ENCODE peak calls at places on chromosomes 2 and 18, in four cellular contexts. D is adrenal gland, L is neural progenitor cell, H is BE2C. Q is an unnamed sample.

GRCh38 chr2:144938308-144938709 is 418.4 kb upstream of the ZEB2 start:
- DNase-seq in D (no peak), L (no peak), H (no peak), Q (no peak)

GRCh38 chr2:238162516-238163441 is 4.0 kb downstream of the ERFE start:
- DNase-seq in D (no peak), L (no peak), H (no peak), Q (no peak)

GRCh38 chr18:56891116-56891515 is 240.0 kb downstream of the WDR7 start:
- DNase-seq in D (no peak), L (no peak), H (no peak), Q (no peak)

GRCh38 chr2:134198006-134198634 is 55.8 kb upstream of the MGAT5 start:
- DNase-seq in D (no peak), L (no peak), H (no peak), Q (no peak)

GRCh38 chr2:180370476-180371205 is 363.5 kb upstream of the CWC22 start:
- DNase-seq in D (no peak), L (no peak), H (no peak), Q (no peak)

GRCh38 chr2:44598731-44599529 is 237.2 kb downstream of the CAMKMT start:
- DNase-seq in D (no peak), L (no peak), H (no peak), Q (no peak)

GRCh38 chr18:74353169-74353775 is 37.6 kb downstream of the C18orf63 start:
- DNase-seq in D (peak; percentile 65), L (peak; percentile 76), H (peak; percentile 44), Q (peak; percentile 54)

GRCh38 chr2:162710282-162710891 is 128.2 kb downstream of the KCNH7 start:
- DNase-seq in D (no peak), L (no peak), H (no peak), Q (peak; percentile 22)

GRCh38 chr18:46402396-46402795 is 254.6 kb downstream of the LOXHD1 start:
- DNase-seq in D (no peak), L (no peak), H (no peak), Q (no peak)

GRCh38 chr2:218229851-218230250 is 12.9 kb downstream of the ARPC2 start:
- DNase-seq in D (no peak), L (no peak), H (no peak), Q (no peak)

GRCh38 chr2:41728757-41729338 is 319.0 kb upstream of the PKDCC start:
- DNase-seq in D (no peak), L (no peak), H (no peak), Q (no peak)

GRCh38 chr2:81087646-81088045 is 783.1 kb upstream of the LRRTM1 start:
- DNase-seq in D (no peak), L (no peak), H (no peak), Q (no peak)

GRCh38 chr2:176643711-176644110 is 374.5 kb downstream of the MTX2 start:
- DNase-seq in D (peak; percentile 79), L (no peak), H (peak; percentile 58), Q (no peak)

GRCh38 chr2:64750001-64750816 is 96.5 kb upstream of the SERTAD2 start:
- DNase-seq in D (peak; percentile 70), L (peak; percentile 52), H (peak; percentile 25), Q (peak; percentile 52)

GRCh38 chr2:197158591-197159550 is 151.7 kb downstream of the ANKRD44 start:
- DNase-seq in D (no peak), L (no peak), H (no peak), Q (no peak)

GRCh38 chr18:13414542-13414941 is 196.0 kb downstream of the LDLRAD4 start:
- DNase-seq in D (no peak), L (no peak), H (no peak), Q (no peak)

GRCh38 chr18:36485772-36486171 is 188.3 kb downstream of the FHOD3 start:
- DNase-seq in D (no peak), L (no peak), H (no peak), Q (no peak)

GRCh38 chr2:23760746-23761145 is 166.2 kb downstream of the ATAD2B start:
- DNase-seq in D (no peak), L (no peak), H (no peak), Q (no peak)

GRCh38 chr2:75068546-75068945 is 110.1 kb downstream of the POLE4 start:
- DNase-seq in D (no peak), L (no peak), H (no peak), Q (no peak)

GRCh38 chr2:238158807-238159539 is at the start of gene ERFE:
- DNase-seq in D (no peak), L (peak; percentile 88), H (peak; percentile 72), Q (peak; percentile 81)

DNA sequence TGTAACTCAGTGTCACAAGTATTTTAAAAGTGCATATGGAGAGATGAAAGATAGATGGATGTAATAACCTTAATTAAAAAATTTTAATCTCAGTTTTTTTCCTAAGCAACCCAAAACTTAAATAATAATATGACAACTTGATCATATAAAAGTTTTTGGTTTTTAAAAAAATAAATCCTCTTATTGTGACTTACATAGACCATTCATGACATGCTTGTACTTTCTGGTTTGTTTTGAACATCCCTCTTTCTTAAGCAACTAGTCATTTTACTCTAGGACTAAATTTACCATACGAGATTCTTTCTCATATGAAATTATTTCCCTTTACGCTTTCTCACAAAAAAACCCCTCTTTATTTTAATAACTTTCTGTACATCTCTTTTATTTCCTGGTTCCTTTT is 6.5 kb upstream of the PLA2R1 start:
- DNase-seq in D (no peak), L (no peak), H (no peak), Q (no peak)
- H3K9me3 ChIP-seq in D (no peaks in the 10 kb centered on the region), L (peaks cover 25% of the 10 kb centered on the region), H (no peaks in the 10 kb centered on the region), Q (no peaks in the 10 kb centered on the region)

GRCh38 chr2:184923751-184924150 is 325.4 kb downstream of the ZNF804A start:
- DNase-seq in D (no peak), L (no peak), H (no peak), Q (no peak)

GRCh38 chr2:184921676-184922075 is 323.3 kb downstream of the ZNF804A start:
- DNase-seq in D (no peak), L (no peak), H (peak; percentile 12), Q (no peak)

GRCh38 chr2:184927040-184927439 is 328.7 kb downstream of the ZNF804A start:
- DNase-seq in D (no peak), L (no peak), H (peak; percentile 8), Q (no peak)
- H3K9me3 ChIP-seq in D (no peaks in the 10 kb centered on the region), L (no peaks in the 10 kb centered on the region), H (no peaks in the 10 kb centered on the region), Q (no peaks in the 10 kb centered on the region)

GRCh38 chr2:123040506-123040905 is 984.6 kb upstream of the CNTNAP5 start:
- DNase-seq in D (no peak), L (no peak), H (no peak), Q (no peak)
- H3K9me3 ChIP-seq in D (no peaks in the 10 kb centered on the region), L (no peaks in the 10 kb centered on the region), H (no peaks in the 10 kb centered on the region), Q (no peaks in the 10 kb centered on the region)

DNA sequence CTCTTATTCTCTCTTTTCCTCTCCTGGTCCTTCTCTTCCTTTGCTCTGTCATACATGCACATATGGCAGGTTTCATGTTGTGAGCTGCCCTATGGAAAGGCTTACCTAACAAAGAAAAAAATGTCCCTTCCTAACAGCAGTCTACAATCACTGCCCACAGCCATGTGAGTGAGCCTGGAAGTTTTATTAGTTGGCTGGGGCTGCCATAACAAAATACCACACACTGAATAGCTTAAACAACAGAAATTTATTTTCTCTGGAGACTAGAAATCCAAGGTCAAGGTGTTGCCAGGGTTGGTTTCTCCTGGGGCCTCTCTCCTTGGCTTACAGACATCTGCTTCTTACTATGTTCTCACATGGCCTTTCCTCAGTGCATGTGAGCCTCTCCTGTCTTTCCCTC is 142.1 kb downstream of the TRIB2 start:
- DNase-seq in D (no peak), L (no peak), H (no peak), Q (no peak)
- H3K9me3 ChIP-seq in D (no peaks in the 10 kb centered on the region), L (no peaks in the 10 kb centered on the region), H (peaks cover 6% of the 10 kb centered on the region), Q (peaks cover 2% of the 10 kb centered on the region)

DNA sequence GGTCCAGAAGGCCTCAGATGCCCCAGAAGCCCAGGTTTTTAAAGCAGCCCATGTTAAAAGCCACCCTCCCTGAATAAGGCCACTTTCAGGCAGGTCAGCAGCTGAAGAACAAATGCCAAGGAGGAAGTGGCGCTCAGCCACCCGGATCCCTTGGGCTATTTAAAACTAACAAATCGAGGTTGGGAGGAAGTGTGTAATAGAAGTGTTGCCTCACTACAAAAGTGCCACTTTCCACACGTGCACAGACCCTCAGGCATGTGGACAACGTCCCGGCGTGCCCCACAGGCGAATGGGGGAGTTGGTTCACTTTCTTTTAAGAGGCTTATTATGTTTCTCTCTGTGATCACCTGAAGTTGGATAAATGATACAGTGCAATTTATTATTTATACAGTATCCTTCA is 173.8 kb upstream of the SALL3 start:
- DNase-seq in D (no peak), L (no peak), H (no peak), Q (no peak)
- H3K9me3 ChIP-seq in D (no peaks in the 10 kb centered on the region), L (no peaks in the 10 kb centered on the region), H (no peaks in the 10 kb centered on the region), Q (no peaks in the 10 kb centered on the region)

GRCh38 chr2:200798519-200798918 is 13.2 kb upstream of the BZW1 start:
- DNase-seq in D (no peak), L (no peak), H (no peak), Q (no peak)

GRCh38 chr2:200796561-200796960 is 15.1 kb upstream of the BZW1 start:
- DNase-seq in D (no peak), L (no peak), H (no peak), Q (no peak)

GRCh38 chr2:200795044-200795443 is 16.7 kb upstream of the BZW1 start:
- DNase-seq in D (peak; percentile 66), L (peak; percentile 36), H (no peak), Q (peak; percentile 25)

GRCh38 chr2:200797242-200797770 is 14.4 kb upstream of the BZW1 start:
- DNase-seq in D (no peak), L (no peak), H (no peak), Q (peak; percentile 76)

GRCh38 chr2:200800458-200800857 is 11.3 kb upstream of the BZW1 start:
- DNase-seq in D (no peak), L (no peak), H (no peak), Q (no peak)
- H3K9me3 ChIP-seq in D (no peaks in the 10 kb centered on the region), L (no peaks in the 10 kb centered on the region), H (no peaks in the 10 kb centered on the region), Q (no peaks in the 10 kb centered on the region)

GRCh38 chr2:198177040-198177439 is 372.6 kb downstream of the PLCL1 start:
- DNase-seq in D (no peak), L (no peak), H (no peak), Q (no peak)

GRCh38 chr2:198173242-198173641 is 368.8 kb downstream of the PLCL1 start:
- DNase-seq in D (no peak), L (no peak), H (no peak), Q (no peak)

GRCh38 chr2:198173864-198174263 is 369.5 kb downstream of the PLCL1 start:
- DNase-seq in D (no peak), L (no peak), H (no peak), Q (no peak)

GRCh38 chr2:198178766-198179165 is 374.4 kb downstream of the PLCL1 start:
- DNase-seq in D (no peak), L (no peak), H (no peak), Q (no peak)
- H3K9me3 ChIP-seq in D (no peaks in the 10 kb centered on the region), L (no peaks in the 10 kb centered on the region), H (no peaks in the 10 kb centered on the region), Q (no peaks in the 10 kb centered on the region)